ENCODE peak calls at places on chromosomes 5 and 9, in five cellular contexts. V, A, K, G and W are unnamed samples.

GRCh38 chr5:134436523-134437339 is 25.1 kb upstream of the CDKN2AIPNL start:
- DNase-seq in A (peak), G (peak), K (peak), V (peak), W (no peak)

GRCh38 chr5:142671801-142672200 is 14.1 kb downstream of the FGF1 start:
- DNase-seq in A (no peak), V (no peak), G (peak), K (no peak), W (no peak)

GRCh38 chr9:124513374-124513994 is 6.3 kb upstream of the NR5A1 start:
- DNase-seq in G (peak), A (no peak), K (no peak), V (no peak), W (no peak)

GRCh38 chr5:128974567-128974966 is 9.3 kb downstream of the SLC27A6 start:
- DNase-seq in V (no peak), K (no peak), A (no peak), G (peak), W (peak)

GRCh38 chr5:84565866-84566265 is 181.2 kb upstream of the EDIL3 start:
- DNase-seq in V (no peak), G (no peak), A (no peak), K (no peak), W (no peak)

GRCh38 chr5:159106569-159107282 is 7.0 kb upstream of the EBF1 start:
- DNase-seq in A (peak), K (peak), V (peak), G (peak), W (no peak)

GRCh38 chr9:116501871-116502270 is 185.2 kb upstream of the TRIM32 start:
- DNase-seq in A (no peak), G (peak), V (no peak), K (no peak), W (peak)

GRCh38 chr9:126474201-126474765 is 139.4 kb upstream of the LMX1B start:
- DNase-seq in A (no peak), G (no peak), V (no peak), K (no peak), W (no peak)

GRCh38 chr9:5389109-5389732 is 48.5 kb downstream of the PLGRKT start:
- DNase-seq in A (peak), G (peak), V (no peak), K (no peak), W (peak)

GRCh38 chr5:77620404-77620803 is 18.1 kb downstream of the OTP start:
- DNase-seq in V (no peak), K (no peak), A (no peak), G (peak), W (peak)

GRCh38 chr9:5843450-5844249 is 10.7 kb upstream of the ERMP1 start:
- DNase-seq in A (no peak), G (peak), K (no peak), V (no peak), W (no peak)

GRCh38 chr5:65076251-65076869 is 307.6 kb downstream of the CWC27 start:
- DNase-seq in G (peak), K (peak), A (no peak), V (no peak), W (no peak)

GRCh38 chr5:173323121-173323798 is 5.0 kb downstream of the STC2 start:
- DNase-seq in A (no peak), V (peak), K (no peak), G (no peak), W (no peak)

GRCh38 chr9:77899679-77900354 is 131.8 kb downstream of the GNAQ start:
- DNase-seq in A (no peak), K (no peak), G (peak), V (no peak), W (peak)

GRCh38 chr9:121771851-121772599 is 120.6 kb downstream of the DAB2IP start:
- DNase-seq in G (no peak), A (no peak), K (no peak), V (peak), W (no peak)

GRCh38 chr9:35659340-35659739 is 1.2 kb downstream of the CCDC107 start:
- DNase-seq in A (no peak), K (no peak), G (peak), V (no peak), W (no peak)

GRCh38 chr9:107989544-107989943 is 500.0 kb upstream of the KLF4 start:
- DNase-seq in V (no peak), G (no peak), A (no peak), K (no peak), W (no peak)

GRCh38 chr5:171330011-171330410 is 21.0 kb downstream of the TLX3 start:
- DNase-seq in A (no peak), V (no peak), K (no peak), G (no peak), W (no peak)

GRCh38 chr5:140418862-140419520 is 17.4 kb downstream of the ANKHD1 start:
- DNase-seq in V (no peak), K (no peak), A (no peak), G (no peak), W (no peak)

GRCh38 chr5:133968057-133968993 is at the start of gene C5orf15:
- DNase-seq in A (peak), V (peak), G (peak), K (peak), W (peak)

GRCh38 chr5:83162598-83162997 is 85.3 kb downstream of the XRCC4 start:
- DNase-seq in G (no peak), K (no peak), V (no peak), A (no peak), W (no peak)

GRCh38 chr5:158119852-158120708 is 261.1 kb upstream of the CLINT1 start:
- DNase-seq in V (no peak), A (no peak), G (peak), K (no peak), W (peak)

GRCh38 chr9:108377881-108378280 is 477.9 kb downstream of the ACTL7B start:
- DNase-seq in V (no peak), G (no peak), A (no peak), K (no peak), W (no peak)

GRCh38 chr5:181173027-181173419 is 25.6 kb downstream of the OR2V2 start:
- DNase-seq in V (no peak), G (peak), K (no peak), A (peak), W (no peak)

GRCh38 chr9:15882328-15882727 is 329.5 kb downstream of the CCDC171 start:
- DNase-seq in A (no peak), V (no peak), G (no peak), K (no peak), W (no peak)

GRCh38 chr9:91580136-91580535 is 156.5 kb upstream of the NFIL3 start:
- DNase-seq in V (no peak), G (peak), A (no peak), K (peak), W (peak)

GRCh38 chr5:4896328-4896727 is 243.8 kb upstream of the ADAMTS16 start:
- DNase-seq in G (no peak), A (no peak), K (no peak), V (no peak), W (no peak)

GRCh38 chr9:95481000-95481399 is 35.8 kb downstream of the PTCH1 start:
- DNase-seq in V (no peak), A (no peak), K (no peak), G (no peak), W (no peak)

GRCh38 chr9:95483431-95483830 is 33.3 kb downstream of the PTCH1 start:
- DNase-seq in V (no peak), G (no peak), A (no peak), K (no peak), W (no peak)

GRCh38 chr9:95486318-95486717 is 30.5 kb downstream of the PTCH1 start:
- DNase-seq in V (no peak), A (no peak), K (no peak), G (no peak), W (no peak)

GRCh38 chr9:95480346-95480745 is 36.4 kb downstream of the PTCH1 start:
- DNase-seq in K (no peak), A (no peak), V (no peak), G (no peak), W (no peak)

GRCh38 chr9:95484225-95484624 is 32.5 kb downstream of the PTCH1 start:
- DNase-seq in V (no peak), K (no peak), A (no peak), G (no peak), W (no peak)
- H3K27ac ChIP-seq in V (no peak), K (peak), A (no peak), G (no peak), W (no peak)

DNA sequence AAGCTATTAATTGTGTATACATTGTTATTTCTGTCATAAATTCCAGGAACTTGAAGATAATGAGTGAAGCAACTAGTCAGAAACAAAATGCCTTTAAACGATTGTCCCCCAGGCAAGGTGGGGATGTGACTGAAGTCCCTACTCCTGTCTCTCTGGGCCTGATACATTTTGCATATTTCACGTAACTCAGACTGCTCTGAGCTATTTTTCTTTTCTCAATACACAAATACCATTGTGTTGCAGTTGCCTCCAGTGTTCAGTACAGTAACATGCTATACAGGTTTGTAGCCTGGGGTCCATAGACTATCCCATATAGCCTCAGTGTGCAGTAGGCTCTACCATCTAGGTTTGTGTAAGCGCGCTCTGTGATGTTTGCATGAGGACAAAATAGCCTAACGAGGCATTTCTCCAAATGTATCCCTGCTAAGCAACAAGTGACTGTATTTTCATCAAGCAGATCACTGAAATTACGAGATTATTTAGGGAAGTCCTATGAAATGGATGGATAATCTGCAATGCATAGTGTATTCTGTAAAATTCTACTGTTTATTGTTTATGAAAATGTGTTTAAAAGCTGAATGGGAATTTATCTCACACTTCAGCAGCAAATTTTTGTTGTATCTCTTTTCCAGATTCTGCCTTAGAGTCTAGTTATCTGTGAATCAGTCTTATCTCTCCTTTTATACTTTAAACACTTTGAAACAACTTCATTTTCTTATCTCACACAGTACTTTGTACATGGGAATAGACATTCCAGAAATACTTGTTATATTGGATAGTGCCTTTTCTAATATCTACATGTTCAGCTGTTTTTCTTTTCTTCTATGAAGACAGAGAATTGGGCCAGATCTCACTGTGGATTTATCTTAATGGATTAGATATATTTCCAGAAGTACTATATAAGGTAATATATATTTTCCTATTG is 150.5 kb downstream of the CD180 start:
- DNase-seq in V (no peak), G (no peak), A (no peak), K (no peak), W (no peak)
- H3K27ac ChIP-seq in V (no peak), G (no peak), A (no peak), K (peak), W (peak)

GRCh38 chr5:14039576-14039975 is 95.1 kb upstream of the DNAH5 start:
- DNase-seq in V (no peak), K (no peak), A (no peak), G (peak), W (peak)
- H3K27ac ChIP-seq in V (no peak), K (no peak), A (peak), G (peak), W (peak)

GRCh38 chr5:120039111-120039510 is 409.8 kb downstream of the FAM170A start:
- DNase-seq in V (no peak), G (no peak), A (no peak), K (no peak), W (no peak)
- H3K27ac ChIP-seq in V (no peak), G (no peak), A (no peak), K (no peak), W (no peak)